ENCODE peak calls at places on chromosome 13, in four cellular contexts. F, E, P and R are unnamed samples.
A peak's percentile ranks its signal among the peaks of the same experiment; 100 is the strongest.

GRCh38 chr13:111431241-111431640 is 110.8 kb downstream of the TEX29 start:
- DNase-seq in F (no peak), E (no peak), P (no peak), R (no peak)

GRCh38 chr13:104584481-104584880 is 1518.3 kb upstream of the SLC10A2 start:
- DNase-seq in F (no peak), E (no peak), P (no peak), R (no peak)

GRCh38 chr13:48942131-48942530 is 33.6 kb upstream of the FNDC3A start:
- DNase-seq in F (no peak), E (no peak), P (no peak), R (no peak)

GRCh38 chr13:94550030-94550738 is 45.8 kb downstream of the TGDS start:
- DNase-seq in F (no peak), E (no peak), P (no peak), R (no peak)

GRCh38 chr13:76976488-76976887 is 15.4 kb upstream of the CLN5 start:
- DNase-seq in F (no peak), E (no peak), P (no peak), R (peak; percentile 53)

GRCh38 chr13:50760751-50761150 is 82.7 kb downstream of the DLEU7 start:
- DNase-seq in F (no peak), E (no peak), P (no peak), R (no peak)

GRCh38 chr13:41547253-41548000 is 90.1 kb downstream of the RGCC start:
- DNase-seq in F (no peak), E (no peak), P (no peak), R (no peak)

GRCh38 chr13:107348471-107348870 is 780.5 kb upstream of the ARGLU1 start:
- DNase-seq in F (no peak), E (no peak), P (no peak), R (no peak)

GRCh38 chr13:112469071-112469745 is 93.1 kb downstream of the SPACA7 start:
- DNase-seq in F (no peak), E (no peak), P (no peak), R (no peak)

GRCh38 chr13:78046349-78046748 is 127.7 kb upstream of the EDNRB start:
- DNase-seq in F (no peak), E (no peak), P (no peak), R (no peak)

GRCh38 chr13:48866204-48866603 is 109.5 kb upstream of the FNDC3A start:
- DNase-seq in F (no peak), E (no peak), P (no peak), R (no peak)

GRCh38 chr13:74287672-74288169 is 153.5 kb upstream of the KLF12 start:
- DNase-seq in F (peak; percentile 67), E (peak; percentile 89), P (peak; percentile 25), R (no peak)

GRCh38 chr13:40243982-40244381 is 422.5 kb downstream of the FOXO1 start:
- DNase-seq in F (no peak), E (no peak), P (no peak), R (no peak)

GRCh38 chr13:107370036-107370785 is 802.3 kb upstream of the ARGLU1 start:
- DNase-seq in F (no peak), E (no peak), P (no peak), R (no peak)

GRCh38 chr13:112160558-112160957 is 93.6 kb downstream of the SOX1 start:
- DNase-seq in F (no peak), E (no peak), P (no peak), R (no peak)

GRCh38 chr13:67833564-67833963 is 603.4 kb upstream of the PCDH9 start:
- DNase-seq in F (no peak), E (no peak), P (no peak), R (no peak)

GRCh38 chr13:112532837-112533745 is 54.9 kb downstream of the TUBGCP3 start:
- DNase-seq in F (no peak), E (no peak), P (no peak), R (no peak)

GRCh38 chr13:29081036-29081435 is 260.9 kb downstream of the MTUS2 start:
- DNase-seq in F (no peak), E (no peak), P (no peak), R (no peak)

GRCh38 chr13:95603887-95604533 is 40.5 kb downstream of the DZIP1 start:
- DNase-seq in F (no peak), E (peak; percentile 23), P (peak; percentile 65), R (no peak)

GRCh38 chr13:99905814-99906213 is 65.8 kb downstream of the ZIC5 start:
- DNase-seq in F (no peak), E (no peak), P (no peak), R (no peak)

GRCh38 chr13:74986609-74987008 is 495.4 kb downstream of the TBC1D4 start:
- DNase-seq in F (no peak), E (no peak), P (no peak), R (no peak)

GRCh38 chr13:39498471-39499114 is 104.4 kb downstream of the LHFPL6 start:
- DNase-seq in F (no peak), E (no peak), P (no peak), R (no peak)

GRCh38 chr13:51501592-51502205 is 48.9 kb upstream of the INTS6 start:
- DNase-seq in F (no peak), E (no peak), P (no peak), R (no peak)

GRCh38 chr13:80408270-80408669 is 67.3 kb upstream of the SPRY2 start:
- DNase-seq in F (no peak), E (no peak), P (no peak), R (no peak)

GRCh38 chr13:35909837-35910236 is 221.3 kb downstream of the DCLK1 start:
- DNase-seq in F (no peak), E (no peak), P (no peak), R (no peak)

GRCh38 chr13:52599037-52599852 is 43.0 kb upstream of the HNRNPA1L2 start:
- DNase-seq in F (no peak), E (no peak), P (peak; percentile 70), R (peak; percentile 16)

GRCh38 chr13:90696656-90697055 is 650.8 kb upstream of the MIR17HG start:
- DNase-seq in F (no peak), E (no peak), P (no peak), R (peak; percentile 37)

GRCh38 chr13:69970521-69970920 is 137.1 kb upstream of the ATXN8OS start:
- DNase-seq in F (no peak), E (peak; percentile 32), P (no peak), R (peak; percentile 1)

GRCh38 chr13:94395889-94396288 is 83.6 kb downstream of the DCT start:
- DNase-seq in F (peak; percentile 91), E (no peak), P (no peak), R (no peak)

GRCh38 chr13:94056362-94056990 is 423.0 kb downstream of the DCT start:
- DNase-seq in F (no peak), E (no peak), P (no peak), R (no peak)

GRCh38 chr13:111158136-111158805 is 43.2 kb downstream of the ARHGEF7 start:
- DNase-seq in F (no peak), E (no peak), P (peak; percentile 29), R (no peak)

GRCh38 chr13:112062619-112063308 is 4.2 kb upstream of the SOX1 start:
- DNase-seq in F (peak; percentile 71), E (no peak), P (no peak), R (no peak)

GRCh38 chr13:57739089-57739488 is 107.5 kb downstream of the PCDH17 start:
- DNase-seq in F (no peak), E (no peak), P (no peak), R (no peak)

GRCh38 chr13:39035799-39036198 is 2.1 kb downstream of the PROSER1 start:
- DNase-seq in F (no peak), E (no peak), P (no peak), R (no peak)

DNA sequence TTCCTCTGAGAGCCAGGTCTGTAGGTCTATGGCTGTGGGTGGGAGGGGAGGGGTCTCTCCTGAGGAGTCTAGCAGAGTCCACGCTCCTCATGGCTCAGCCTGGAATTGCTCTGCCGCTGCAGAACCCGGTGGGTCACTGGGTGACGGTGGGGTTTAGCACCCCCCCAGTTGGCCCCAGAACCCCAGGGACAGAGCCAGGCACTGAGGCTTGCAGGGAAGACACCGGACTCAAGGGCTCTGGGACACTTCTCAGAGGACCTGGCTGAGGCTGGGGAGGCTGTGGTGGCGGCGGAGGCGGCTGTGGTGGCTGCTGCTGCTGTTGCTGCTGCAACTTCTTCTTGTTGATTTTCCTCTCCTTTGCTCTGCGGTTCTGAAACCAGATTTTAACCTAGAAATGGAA is 6.1 kb downstream of the CDX2 start:
- DNase-seq in F (no peak), E (peak; percentile 12), P (no peak), R (no peak)
- H3K27ac ChIP-seq in F (no peak overlapping the region), E (peak overlapping the region; percentile 98), P (no peak overlapping the region), R (no peak overlapping the region)

DNA sequence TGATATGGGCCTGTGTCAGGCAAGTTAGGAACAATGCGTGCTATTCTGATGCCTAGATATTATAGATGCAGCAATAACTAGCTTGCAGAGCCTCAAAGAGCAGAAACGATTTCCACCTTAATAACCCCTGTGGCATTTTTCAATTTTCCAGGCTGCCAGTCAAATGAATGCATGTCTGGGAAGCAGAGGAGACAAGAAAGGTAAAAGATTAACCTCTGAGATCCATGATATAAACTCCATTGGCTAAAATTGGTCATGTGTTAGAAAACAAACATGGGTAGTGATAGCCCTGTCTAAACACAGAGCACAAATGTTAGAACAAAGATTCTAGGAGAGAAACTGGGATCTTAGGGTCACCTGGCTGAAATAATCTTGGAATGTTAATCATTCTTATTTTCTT is 811.1 kb downstream of the DIAPH3 start:
- DNase-seq in F (no peak), E (peak; percentile 19), P (no peak), R (no peak)
- H3K27ac ChIP-seq in F (no peak overlapping the region), E (no peak overlapping the region), P (no peak overlapping the region), R (no peak overlapping the region)

DNA sequence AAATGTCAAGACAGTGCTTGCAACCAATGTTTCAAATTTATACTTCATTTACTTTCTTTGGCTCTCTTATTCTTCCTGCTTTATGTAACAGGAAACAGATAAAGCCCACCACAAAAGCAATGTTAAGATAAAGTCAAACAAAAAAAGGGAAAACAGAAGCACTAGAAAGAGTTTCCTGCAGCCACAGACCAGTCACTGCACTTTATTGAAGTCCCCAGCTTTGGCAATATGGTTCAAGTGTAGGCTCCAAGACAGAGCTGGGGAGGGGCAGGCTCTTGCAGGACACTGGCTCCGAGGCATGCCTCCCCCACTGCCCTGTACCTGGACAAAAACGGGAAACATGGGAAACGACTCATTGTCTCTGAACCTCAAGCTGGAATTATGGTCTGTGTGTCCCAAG is 15.3 kb upstream of the CDC16 start:
- DNase-seq in F (no peak), E (no peak), P (no peak), R (no peak)
- H3K27ac ChIP-seq in F (no peak overlapping the region), E (no peak overlapping the region), P (no peak overlapping the region), R (no peak overlapping the region)

GRCh38 chr13:32390048-32390447 is 37.9 kb downstream of the N4BP2L1 start:
- DNase-seq in F (no peak), E (no peak), P (no peak), R (no peak)
- H3K27ac ChIP-seq in F (no peak overlapping the region), E (no peak overlapping the region), P (no peak overlapping the region), R (no peak overlapping the region)

GRCh38 chr13:71015021-71015420 is 852.0 kb downstream of the DACH1 start:
- DNase-seq in F (no peak), E (peak; percentile 5), P (no peak), R (no peak)
- H3K27ac ChIP-seq in F (no peak overlapping the region), E (peak overlapping the region; percentile 88), P (no peak overlapping the region), R (no peak overlapping the region)